ENCODE peak calls at places on chromosome 15, in ten cellular contexts. A, T, U, J, D, B, G, S, M and H are unnamed samples. For H3K4me1, the result is how much of the 10 kb centered on the place peaks cover.

GRCh38 chr15:51191072-51191665 is 96.5 kb upstream of the TNFAIP8L3 start:
- DNase-seq in B (no peak), A (no peak), G (peak), D (no peak), J (no peak), T (no peak), S (no peak), U (no peak), M (no peak), H (no peak)

GRCh38 chr15:60784855-60785254 is 305.9 kb upstream of the ICE2 start:
- DNase-seq in U (no peak), G (no peak), S (no peak), T (no peak), J (no peak), B (no peak), A (no peak), M (no peak), D (no peak), H (no peak)

GRCh38 chr15:60208708-60209107 is 189.1 kb downstream of the ANXA2 start:
- DNase-seq in U (no peak), J (no peak), G (no peak), D (no peak), A (no peak), S (no peak), T (no peak), B (no peak), M (no peak), H (no peak)

GRCh38 chr15:23565395-23566069 is at the start of gene MKRN3:
- DNase-seq in U (no peak), G (peak), T (no peak), J (no peak), S (peak), D (no peak), B (no peak), A (no peak), M (no peak), H (peak)

GRCh38 chr15:63331456-63331855 is 50.2 kb downstream of the CA12 start:
- DNase-seq in S (no peak), M (no peak), A (no peak), G (no peak), T (no peak), D (no peak), B (no peak), J (no peak), U (no peak), H (no peak)

GRCh38 chr15:99845009-99845408 is 111.8 kb upstream of the LYSMD4 start:
- DNase-seq in U (no peak), M (no peak), G (no peak), D (no peak), S (no peak), B (no peak), T (no peak), A (no peak), J (no peak), H (no peak)

GRCh38 chr15:87121357-87121756 is 1041.7 kb downstream of the AGBL1 start:
- DNase-seq in T (no peak), M (no peak), B (no peak), A (no peak), S (no peak), J (no peak), D (no peak), G (no peak), U (no peak), H (no peak)

GRCh38 chr15:96362759-96363678 is 32.5 kb downstream of the NR2F2 start:
- DNase-seq in B (no peak), U (no peak), D (no peak), T (no peak), S (no peak), G (no peak), M (no peak), A (peak), J (no peak), H (no peak)

GRCh38 chr15:60375255-60375809 is 22.5 kb downstream of the ANXA2 start:
- DNase-seq in M (no peak), G (no peak), B (no peak), U (no peak), J (no peak), D (no peak), S (no peak), A (no peak), T (no peak), H (no peak)

DNA sequence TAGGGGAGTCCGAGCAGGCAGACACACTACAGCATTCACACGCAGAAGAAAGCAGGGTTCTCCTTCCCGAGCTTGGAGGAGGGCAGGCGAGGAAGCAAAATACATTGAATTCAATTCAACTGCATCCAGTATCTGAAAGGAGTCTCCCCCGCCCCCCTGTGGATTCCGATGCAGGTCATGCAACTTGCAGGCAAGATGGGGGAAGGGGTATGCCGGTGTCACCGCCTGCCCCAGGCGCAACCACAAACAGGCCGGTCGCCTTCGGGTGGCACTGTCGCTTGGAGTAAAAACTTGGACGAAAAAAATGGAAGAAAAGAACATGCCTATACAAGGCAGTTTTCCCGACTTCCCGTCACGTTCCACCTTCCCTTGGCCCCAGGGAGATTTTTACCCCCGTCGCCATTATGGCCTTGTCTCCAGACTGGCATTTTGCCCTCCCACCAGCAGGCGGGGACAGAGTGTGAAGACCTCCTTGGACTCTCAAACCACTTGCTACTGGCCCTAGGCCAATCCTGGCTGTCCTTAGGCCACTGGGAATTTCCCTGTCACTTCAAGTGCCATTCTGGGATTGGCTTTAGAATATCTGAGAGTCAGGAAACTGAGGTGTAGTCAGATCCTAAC is 1.6 kb upstream of the NTRK3 start:
- DNase-seq in M (no peak), U (no peak), G (no peak), J (no peak), T (no peak), B (no peak), D (no peak), A (no peak), S (peak), H (peak)
- TF ChIP-seq CTCF in M (no peak), U (no peak), G (no peak), J (peak), T (no peak), B (peak), D (no peak), A (no peak), S (peak), H (peak)

GRCh38 chr15:21262851-21263400 is 177.4 kb downstream of the POTEB3 start:
- DNase-seq in A (no peak), B (no peak), D (no peak), S (no peak), U (peak), J (no peak), T (no peak), M (no peak), G (no peak), H (no peak)

GRCh38 chr15:21261965-21262850 is 178.1 kb downstream of the POTEB3 start:
- DNase-seq in S (no peak), M (no peak), G (peak), J (peak), D (no peak), B (peak), U (peak), A (no peak), T (peak), H (peak)

GRCh38 chr15:21261396-21261964 is 178.8 kb downstream of the POTEB3 start:
- DNase-seq in G (peak), B (peak), A (no peak), J (peak), U (no peak), S (no peak), T (peak), D (no peak), M (no peak), H (peak)

DNA sequence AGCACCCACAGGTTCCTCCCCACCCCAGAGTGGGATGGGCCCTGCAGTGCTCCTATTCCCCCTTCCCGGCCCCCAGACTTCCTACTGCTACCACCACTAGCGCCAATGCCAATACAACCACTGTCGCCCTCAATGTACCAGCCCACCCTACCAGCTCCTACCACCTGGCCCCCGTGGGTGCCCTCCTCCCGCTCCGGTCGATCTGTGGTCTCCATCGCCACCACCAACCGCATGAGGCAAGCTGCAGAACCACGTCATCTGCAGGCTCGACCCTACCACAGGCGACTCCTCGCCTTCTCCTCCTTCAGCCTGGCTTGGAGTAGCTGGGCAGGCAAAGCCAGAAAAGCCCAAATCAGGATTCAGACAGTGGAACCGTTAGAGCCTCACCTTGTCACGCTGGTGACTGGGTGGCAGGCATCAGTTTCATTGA is 179.3 kb downstream of the POTEB3 start:
- DNase-seq in D (no peak), J (peak), G (peak), A (no peak), B (peak), M (no peak), U (no peak), S (no peak), T (peak), H (peak)
- H3K4me1 ChIP-seq in D (under half), J (under half), G (under half), A (under half), B (under half), M (under half), U (under half), S (under half), T (under half), H (under half)

GRCh38 chr15:47988564-47988963 is 132.2 kb upstream of the SLC24A5 start:
- DNase-seq in B (no peak), M (no peak), A (no peak), G (no peak), S (no peak), J (no peak), D (no peak), T (no peak), U (no peak), H (no peak)
- TF ChIP-seq CTCF in B (no peak), M (no peak), A (no peak), G (no peak), S (no peak), J (no peak), D (no peak), T (no peak), U (no peak), H (no peak)

GRCh38 chr15:39587910-39588530 is 7.1 kb downstream of the THBS1 start:
- DNase-seq in A (no peak), T (no peak), S (no peak), B (no peak), J (no peak), M (no peak), D (peak), U (no peak), G (no peak), H (no peak)
- H3K4me1 ChIP-seq in A (under half), T (under half), S (under half), B (under half), J (under half), M (under half), D (under half), U (under half), G (under half), H (under half)